ENCODE peak calls at places on chromosomes 4 and X, in six cellular contexts. D is neuronal stem cell; U is A549; O is left ventricle myocardium inferior; W is cardiac muscle cell; B is naive thymus-derived CD4-positive, alpha-beta T cell. Z is an unnamed sample.

GRCh38 chrX:9851890-9852289 is 65.7 kb downstream of the SHROOM2 start:
- DNase-seq in D (no peak), U (no peak), W (peak; percentile 75), O (no peak), B (no peak), Z (no peak)

GRCh38 chr4:8443801-8444200 is 3.2 kb downstream of the TRMT44 start:
- DNase-seq in W (no peak), B (no peak), D (no peak), O (no peak), U (no peak), Z (no peak)

GRCh38 chrX:1281511-1281910 is 12.9 kb downstream of the CSF2RA start:
- DNase-seq in W (no peak), O (no peak), U (peak; percentile 45), D (no peak), B (no peak), Z (no peak)

GRCh38 chrX:21875013-21875412 is 19.2 kb downstream of the YY2 start:
- DNase-seq in B (no peak), O (no peak), W (no peak), U (no peak), D (no peak), Z (no peak)

GRCh38 chrX:110180176-110180927 is 137.5 kb downstream of the AMMECR1 start:
- DNase-seq in U (no peak), B (no peak), O (peak; percentile 22), D (no peak), W (no peak), Z (no peak)

GRCh38 chrX:72576161-72576896 is 3.7 kb upstream of the HDAC8 start:
- DNase-seq in B (no peak), O (no peak), U (no peak), W (no peak), D (no peak), Z (no peak)

GRCh38 chr4:118034061-118034785 is at the start of gene NDST3:
- DNase-seq in D (peak; percentile 62), B (no peak), O (no peak), U (peak; percentile 44), W (peak; percentile 87), Z (no peak)

GRCh38 chr4:148964456-148964855 is 522.2 kb upstream of the NR3C2 start:
- DNase-seq in O (no peak), D (no peak), U (no peak), W (no peak), B (no peak), Z (no peak)

GRCh38 chr4:153432971-153433752 is 33.0 kb upstream of the TMEM131L start:
- DNase-seq in U (peak; percentile 5), O (peak; percentile 26), W (peak; percentile 19), B (peak; percentile 22), D (no peak), Z (peak; percentile 83)

GRCh38 chr4:43411226-43411625 is 518.7 kb downstream of the GRXCR1 start:
- DNase-seq in B (no peak), W (no peak), U (no peak), D (no peak), O (no peak), Z (no peak)

GRCh38 chr4:12488672-12489071 is 995.5 kb downstream of the RAB28 start:
- DNase-seq in B (no peak), U (no peak), W (peak; percentile 89), O (peak; percentile 68), D (no peak), Z (no peak)

GRCh38 chrX:107729558-107730297 is 45.9 kb downstream of the TSC22D3 start:
- DNase-seq in O (peak; percentile 58), D (no peak), W (peak; percentile 95), B (no peak), U (no peak), Z (no peak)

GRCh38 chr4:115119804-115120352 is 6.5 kb upstream of the NDST4 start:
- DNase-seq in U (no peak), O (no peak), B (no peak), W (no peak), D (no peak), Z (no peak)

GRCh38 chr4:8297141-8297601 is 27.6 kb downstream of the HTRA3 start:
- DNase-seq in U (no peak), W (no peak), D (no peak), B (no peak), O (no peak), Z (no peak)

GRCh38 chrX:24672701-24673190 is 21.0 kb upstream of the POLA1 start:
- DNase-seq in W (peak; percentile 86), O (no peak), D (peak; percentile 32), B (no peak), U (no peak), Z (no peak)

GRCh38 chr4:65139998-65140397 is 530.3 kb downstream of the EPHA5 start:
- DNase-seq in D (no peak), W (no peak), U (no peak), B (no peak), O (no peak), Z (no peak)
- H3K9me3 ChIP-seq in D (peaks cover 6% of the 10 kb centered on the region), W (no peaks in the 10 kb centered on the region), U (no peaks in the 10 kb centered on the region), B (peaks cover 17% of the 10 kb centered on the region), O (peaks cover 41% of the 10 kb centered on the region), Z (no peaks in the 10 kb centered on the region)

GRCh38 chrX:67288958-67289641 is 254.7 kb upstream of the AR start:
- DNase-seq in W (no peak), B (no peak), U (no peak), D (no peak), O (peak; percentile 11), Z (no peak)
- H3K27ac ChIP-seq in W (no peak overlapping the region), B (no peak overlapping the region), U (no peak overlapping the region), D (no peak overlapping the region), O (peak overlapping the region; percentile 27), Z (no peak overlapping the region)

GRCh38 chr4:5647351-5647750 is 61.0 kb downstream of the EVC2 start:
- DNase-seq in U (no peak), B (no peak), W (no peak), O (no peak), D (no peak), Z (no peak)
- H3K4me1 ChIP-seq in U (no peaks in the 10 kb centered on the region), B (no peaks in the 10 kb centered on the region), W (no peaks in the 10 kb centered on the region), O (no peaks in the 10 kb centered on the region), D (no peaks in the 10 kb centered on the region), Z (no peaks in the 10 kb centered on the region)

GRCh38 chr4:651884-652642 is 22.0 kb downstream of the ATP5ME start:
- DNase-seq in D (no peak), U (no peak), W (no peak), B (no peak), O (no peak), Z (no peak)
- H3K9me3 ChIP-seq in D (no peaks in the 10 kb centered on the region), U (no peaks in the 10 kb centered on the region), W (no peaks in the 10 kb centered on the region), B (no peaks in the 10 kb centered on the region), O (no peaks in the 10 kb centered on the region), Z (no peaks in the 10 kb centered on the region)